ENCODE peak calls at places on chromosomes 1 and 21, in seven cellular contexts. One of them, this sample, is unnamed.

GRCh38 chr1:185157599-185158469 is 867 bp downstream of the SWT1 start:
- DNase-seq in NCI-H1105: no peak
- DNase-seq in effector memory CD4-positive, alpha-beta T cell: no peak
- DNase-seq in GM10248: no peak
- DNase-seq in GM23338: peak; percentile 24
- DNase-seq in pulmonary artery endothelial cell: no peak
- DNase-seq in NCI-H524: peak; percentile 41
- DNase-seq in this sample: peak; percentile 8

GRCh38 chr1:232011961-232012360 is 385.4 kb downstream of the DISC1 start:
- DNase-seq in effector memory CD4-positive, alpha-beta T cell: no peak
- DNase-seq in NCI-H524: no peak
- DNase-seq in GM23338: no peak
- DNase-seq in pulmonary artery endothelial cell: no peak
- DNase-seq in GM10248: no peak
- DNase-seq in NCI-H1105: no peak
- DNase-seq in this sample: no peak

GRCh38 chr21:45831991-45832740 is 149.4 kb upstream of the COL6A1 start:
- DNase-seq in GM10248: no peak
- DNase-seq in NCI-H524: no peak
- DNase-seq in GM23338: no peak
- DNase-seq in NCI-H1105: no peak
- DNase-seq in effector memory CD4-positive, alpha-beta T cell: no peak
- DNase-seq in pulmonary artery endothelial cell: no peak
- DNase-seq in this sample: no peak

GRCh38 chr1:74343191-74343590 is 108.0 kb downstream of the TNNI3K start:
- DNase-seq in NCI-H1105: peak; percentile 96
- DNase-seq in NCI-H524: peak; percentile 100
- DNase-seq in GM10248: no peak
- DNase-seq in pulmonary artery endothelial cell: no peak
- DNase-seq in GM23338: peak; percentile 56
- DNase-seq in effector memory CD4-positive, alpha-beta T cell: no peak
- DNase-seq in this sample: no peak

GRCh38 chr21:42590431-42591131 is 62.8 kb upstream of the PDE9A start:
- DNase-seq in pulmonary artery endothelial cell: no peak
- DNase-seq in GM23338: no peak
- DNase-seq in NCI-H1105: no peak
- DNase-seq in NCI-H524: no peak
- DNase-seq in effector memory CD4-positive, alpha-beta T cell: no peak
- DNase-seq in GM10248: peak; percentile 23
- DNase-seq in this sample: no peak

GRCh38 chr21:45267390-45267760 is 20.3 kb downstream of the POFUT2 start:
- DNase-seq in NCI-H524: no peak
- DNase-seq in pulmonary artery endothelial cell: no peak
- DNase-seq in effector memory CD4-positive, alpha-beta T cell: no peak
- DNase-seq in GM23338: no peak
- DNase-seq in GM10248: no peak
- DNase-seq in NCI-H1105: no peak
- DNase-seq in this sample: no peak

GRCh38 chr1:77347646-77348045 is 65.8 kb downstream of the AK5 start:
- DNase-seq in NCI-H1105: no peak
- DNase-seq in GM10248: no peak
- DNase-seq in pulmonary artery endothelial cell: peak; percentile 1
- DNase-seq in effector memory CD4-positive, alpha-beta T cell: no peak
- DNase-seq in NCI-H524: no peak
- DNase-seq in GM23338: peak; percentile 21
- DNase-seq in this sample: no peak

GRCh38 chr1:234069760-234070159 is 165.3 kb downstream of the SLC35F3 start:
- DNase-seq in effector memory CD4-positive, alpha-beta T cell: no peak
- DNase-seq in GM23338: peak; percentile 38
- DNase-seq in NCI-H524: peak; percentile 22
- DNase-seq in NCI-H1105: no peak
- DNase-seq in pulmonary artery endothelial cell: no peak
- DNase-seq in GM10248: no peak
- DNase-seq in this sample: no peak

GRCh38 chr1:89670168-89670567 is 37.2 kb downstream of the LRRC8C start:
- DNase-seq in effector memory CD4-positive, alpha-beta T cell: no peak
- DNase-seq in GM23338: no peak
- DNase-seq in NCI-H524: no peak
- DNase-seq in NCI-H1105: no peak
- DNase-seq in pulmonary artery endothelial cell: no peak
- DNase-seq in GM10248: peak; percentile 53
- DNase-seq in this sample: no peak

GRCh38 chr1:59359325-59359724 is 62.4 kb downstream of the FGGY start:
- DNase-seq in GM10248: no peak
- DNase-seq in pulmonary artery endothelial cell: no peak
- DNase-seq in GM23338: no peak
- DNase-seq in NCI-H524: no peak
- DNase-seq in NCI-H1105: no peak
- DNase-seq in effector memory CD4-positive, alpha-beta T cell: no peak
- DNase-seq in this sample: no peak

GRCh38 chr1:5394111-5394510 is 598.1 kb downstream of the NPHP4 start:
- DNase-seq in pulmonary artery endothelial cell: no peak
- DNase-seq in effector memory CD4-positive, alpha-beta T cell: no peak
- DNase-seq in NCI-H524: no peak
- DNase-seq in GM10248: no peak
- DNase-seq in NCI-H1105: no peak
- DNase-seq in GM23338: no peak
- DNase-seq in this sample: no peak

GRCh38 chr1:23756676-23757075 is 13.4 kb downstream of the ELOA start:
- DNase-seq in GM10248: no peak
- DNase-seq in GM23338: no peak
- DNase-seq in effector memory CD4-positive, alpha-beta T cell: no peak
- DNase-seq in pulmonary artery endothelial cell: no peak
- DNase-seq in NCI-H524: no peak
- DNase-seq in NCI-H1105: no peak
- DNase-seq in this sample: no peak

GRCh38 chr1:228453022-228453560 is 34.1 kb upstream of the RNF187 start:
- DNase-seq in effector memory CD4-positive, alpha-beta T cell: no peak
- DNase-seq in GM23338: no peak
- DNase-seq in pulmonary artery endothelial cell: no peak
- DNase-seq in GM10248: no peak
- DNase-seq in NCI-H524: no peak
- DNase-seq in NCI-H1105: no peak
- DNase-seq in this sample: no peak

GRCh38 chr1:161706483-161707347 is at the start of gene FCRLA:
- DNase-seq in pulmonary artery endothelial cell: no peak
- DNase-seq in NCI-H1105: no peak
- DNase-seq in GM10248: peak; percentile 65
- DNase-seq in effector memory CD4-positive, alpha-beta T cell: no peak
- DNase-seq in NCI-H524: no peak
- DNase-seq in GM23338: no peak
- DNase-seq in this sample: no peak

GRCh38 chr1:175576870-175577269 is 166.5 kb downstream of the TNR start:
- DNase-seq in NCI-H1105: no peak
- DNase-seq in NCI-H524: peak; percentile 91
- DNase-seq in GM10248: no peak
- DNase-seq in pulmonary artery endothelial cell: no peak
- DNase-seq in GM23338: peak; percentile 17
- DNase-seq in effector memory CD4-positive, alpha-beta T cell: no peak
- DNase-seq in this sample: no peak

GRCh38 chr1:37255111-37255795 is 219.1 kb upstream of the ZC3H12A start:
- DNase-seq in NCI-H1105: no peak
- DNase-seq in NCI-H524: peak; percentile 35
- DNase-seq in GM23338: peak; percentile 93
- DNase-seq in pulmonary artery endothelial cell: no peak
- DNase-seq in effector memory CD4-positive, alpha-beta T cell: no peak
- DNase-seq in GM10248: peak; percentile 36
- DNase-seq in this sample: peak; percentile 76

GRCh38 chr1:213684454-213684853 is 303.3 kb upstream of the PROX1 start:
- DNase-seq in GM23338: no peak
- DNase-seq in pulmonary artery endothelial cell: no peak
- DNase-seq in effector memory CD4-positive, alpha-beta T cell: no peak
- DNase-seq in GM10248: no peak
- DNase-seq in NCI-H524: no peak
- DNase-seq in NCI-H1105: no peak
- DNase-seq in this sample: no peak

GRCh38 chr21:40386301-40386911 is 460.6 kb downstream of the DSCAM start:
- DNase-seq in effector memory CD4-positive, alpha-beta T cell: no peak
- DNase-seq in pulmonary artery endothelial cell: no peak
- DNase-seq in NCI-H1105: no peak
- DNase-seq in GM23338: peak; percentile 69
- DNase-seq in GM10248: no peak
- DNase-seq in NCI-H524: peak; percentile 62
- DNase-seq in this sample: peak; percentile 37

GRCh38 chr1:194071200-194071599 is 884.8 kb upstream of the B3GALT2 start:
- DNase-seq in GM23338: no peak
- DNase-seq in NCI-H524: peak; percentile 88
- DNase-seq in effector memory CD4-positive, alpha-beta T cell: no peak
- DNase-seq in pulmonary artery endothelial cell: no peak
- DNase-seq in GM10248: no peak
- DNase-seq in NCI-H1105: no peak
- DNase-seq in this sample: no peak

GRCh38 chr1:22877112-22877915 is 95.4 kb downstream of the LACTBL1 start:
- DNase-seq in NCI-H524: no peak
- DNase-seq in GM23338: no peak
- DNase-seq in NCI-H1105: no peak
- DNase-seq in pulmonary artery endothelial cell: no peak
- DNase-seq in effector memory CD4-positive, alpha-beta T cell: no peak
- DNase-seq in GM10248: no peak
- DNase-seq in this sample: no peak

GRCh38 chr1:160309183-160309535 is 24.2 kb upstream of the PEX19 start:
- DNase-seq in GM10248: no peak
- DNase-seq in GM23338: no peak
- DNase-seq in NCI-H1105: no peak
- DNase-seq in pulmonary artery endothelial cell: no peak
- DNase-seq in effector memory CD4-positive, alpha-beta T cell: no peak
- DNase-seq in NCI-H524: no peak
- DNase-seq in this sample: no peak

GRCh38 chr1:229006121-229006870 is 264.6 kb upstream of the RAB4A start:
- DNase-seq in NCI-H1105: no peak
- DNase-seq in NCI-H524: peak; percentile 3
- DNase-seq in effector memory CD4-positive, alpha-beta T cell: no peak
- DNase-seq in GM10248: no peak
- DNase-seq in pulmonary artery endothelial cell: no peak
- DNase-seq in GM23338: no peak
- DNase-seq in this sample: no peak

GRCh38 chr1:214427871-214428277 is 123.5 kb downstream of the PTPN14 start:
- DNase-seq in NCI-H524: no peak
- DNase-seq in effector memory CD4-positive, alpha-beta T cell: peak; percentile 36
- DNase-seq in NCI-H1105: no peak
- DNase-seq in GM23338: peak; percentile 50
- DNase-seq in pulmonary artery endothelial cell: peak; percentile 27
- DNase-seq in GM10248: peak; percentile 44
- DNase-seq in this sample: no peak

GRCh38 chr1:6513296-6513928 is 21.9 kb upstream of the PLEKHG5 start:
- DNase-seq in GM10248: no peak
- DNase-seq in NCI-H1105: no peak
- DNase-seq in pulmonary artery endothelial cell: no peak
- DNase-seq in effector memory CD4-positive, alpha-beta T cell: no peak
- DNase-seq in GM23338: no peak
- DNase-seq in NCI-H524: peak; percentile 37
- DNase-seq in this sample: no peak

GRCh38 chr1:222539951-222540597 is 7.8 kb downstream of the HHIPL2 start:
- DNase-seq in GM23338: no peak
- DNase-seq in NCI-H1105: no peak
- DNase-seq in GM10248: no peak
- DNase-seq in effector memory CD4-positive, alpha-beta T cell: no peak
- DNase-seq in NCI-H524: no peak
- DNase-seq in pulmonary artery endothelial cell: no peak
- DNase-seq in this sample: no peak

GRCh38 chr1:155064813-155065436 is 1.4 kb downstream of the EFNA4 start:
- DNase-seq in GM23338: peak; percentile 28
- DNase-seq in pulmonary artery endothelial cell: no peak
- DNase-seq in NCI-H1105: no peak
- DNase-seq in effector memory CD4-positive, alpha-beta T cell: no peak
- DNase-seq in GM10248: no peak
- DNase-seq in NCI-H524: no peak
- DNase-seq in this sample: no peak

GRCh38 chr1:35936828-35937227 is 5.9 kb downstream of the AGO3 start:
- DNase-seq in GM10248: no peak
- DNase-seq in NCI-H524: no peak
- DNase-seq in GM23338: no peak
- DNase-seq in effector memory CD4-positive, alpha-beta T cell: no peak
- DNase-seq in pulmonary artery endothelial cell: no peak
- DNase-seq in NCI-H1105: no peak
- DNase-seq in this sample: no peak

GRCh38 chr1:148372731-148373130 is 110.4 kb downstream of the PPIAL4G start:
- DNase-seq in NCI-H1105: no peak
- DNase-seq in GM23338: no peak
- DNase-seq in effector memory CD4-positive, alpha-beta T cell: peak; percentile 43
- DNase-seq in NCI-H524: no peak
- DNase-seq in pulmonary artery endothelial cell: no peak
- DNase-seq in GM10248: no peak
- DNase-seq in this sample: no peak